ENCODE peak calls at places on chromosomes 12 and 14, in four cellular contexts. R, L, Y and J are unnamed samples.

GRCh38 chr12:23950775-23951391 is 1.4 kb upstream of the SOX5 start:
- DNase-seq in Y (no peak), R (peak), L (no peak), J (no peak)

GRCh38 chr14:96403409-96403808 is 11.5 kb downstream of the AK7 start:
- DNase-seq in Y (no peak), L (no peak), R (no peak), J (no peak)

GRCh38 chr12:8914716-8915526 is 612 bp downstream of the PHC1 start:
- DNase-seq in L (peak), R (peak), Y (peak), J (no peak)

GRCh38 chr14:97180304-97181200 is 383.4 kb downstream of the VRK1 start:
- DNase-seq in L (no peak), Y (peak), R (no peak), J (peak)

GRCh38 chr12:71430756-71431155 is 8.8 kb upstream of the LGR5 start:
- DNase-seq in Y (peak), L (no peak), R (no peak), J (no peak)

GRCh38 chr12:122837306-122838265 is 2.3 kb downstream of the HIP1R start:
- DNase-seq in R (no peak), L (no peak), Y (no peak), J (no peak)

GRCh38 chr14:31955941-31956579 is 121.0 kb upstream of the ARHGAP5 start:
- DNase-seq in L (no peak), R (no peak), Y (peak), J (no peak)

GRCh38 chr14:96309907-96310330 is 53.2 kb downstream of the ATG2B start:
- DNase-seq in Y (peak), R (peak), L (no peak), J (no peak)

GRCh38 chr12:104060791-104061190 is 3.5 kb upstream of the HCFC2 start:
- DNase-seq in L (no peak), R (no peak), Y (no peak), J (peak)

GRCh38 chr12:16946691-16947090 is 340.7 kb upstream of the LMO3 start:
- DNase-seq in L (no peak), Y (no peak), R (no peak), J (no peak)

GRCh38 chr12:47882796-47883546 is 21.8 kb downstream of the VDR start:
- DNase-seq in Y (peak), R (no peak), L (no peak), J (no peak)

GRCh38 chr12:41983896-41984295 is 160.8 kb downstream of the GXYLT1 start:
- DNase-seq in Y (no peak), R (no peak), L (no peak), J (no peak)

GRCh38 chr12:47988073-47989022 is 15.9 kb downstream of the COL2A1 start:
- DNase-seq in R (no peak), Y (peak), L (no peak), J (no peak)

GRCh38 chr14:35533357-35534129 is 421 bp upstream of the INSM2 start:
- DNase-seq in Y (peak), R (peak), L (peak), J (no peak)
- TF ChIP-seq EZH2 in Y (peak), R (peak), L (no peak), J (peak)

DNA sequence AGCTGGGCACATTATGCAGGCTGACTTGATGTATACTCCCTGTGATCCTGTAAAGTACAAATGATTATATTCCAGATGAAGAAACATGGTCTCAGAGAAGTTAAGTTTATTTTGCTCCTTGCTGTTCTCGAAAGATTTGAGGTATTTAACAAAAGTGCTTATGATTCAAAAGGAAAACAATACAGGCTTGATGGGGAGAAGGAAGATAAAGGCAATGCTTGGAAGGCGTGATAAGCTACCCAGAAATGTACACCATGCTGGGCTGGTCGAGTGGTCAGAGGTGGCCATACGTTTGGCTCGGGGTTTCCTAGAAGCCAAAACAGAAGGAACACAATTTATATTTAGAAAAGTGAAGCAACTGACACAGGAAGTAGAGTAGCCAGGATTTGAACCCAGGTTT is 201.0 kb downstream of the KTN1 start:
- DNase-seq in R (no peak), Y (no peak), L (no peak), J (no peak)
- H3K9ac ChIP-seq in R (no peak), Y (no peak), L (no peak), J (no peak)

DNA sequence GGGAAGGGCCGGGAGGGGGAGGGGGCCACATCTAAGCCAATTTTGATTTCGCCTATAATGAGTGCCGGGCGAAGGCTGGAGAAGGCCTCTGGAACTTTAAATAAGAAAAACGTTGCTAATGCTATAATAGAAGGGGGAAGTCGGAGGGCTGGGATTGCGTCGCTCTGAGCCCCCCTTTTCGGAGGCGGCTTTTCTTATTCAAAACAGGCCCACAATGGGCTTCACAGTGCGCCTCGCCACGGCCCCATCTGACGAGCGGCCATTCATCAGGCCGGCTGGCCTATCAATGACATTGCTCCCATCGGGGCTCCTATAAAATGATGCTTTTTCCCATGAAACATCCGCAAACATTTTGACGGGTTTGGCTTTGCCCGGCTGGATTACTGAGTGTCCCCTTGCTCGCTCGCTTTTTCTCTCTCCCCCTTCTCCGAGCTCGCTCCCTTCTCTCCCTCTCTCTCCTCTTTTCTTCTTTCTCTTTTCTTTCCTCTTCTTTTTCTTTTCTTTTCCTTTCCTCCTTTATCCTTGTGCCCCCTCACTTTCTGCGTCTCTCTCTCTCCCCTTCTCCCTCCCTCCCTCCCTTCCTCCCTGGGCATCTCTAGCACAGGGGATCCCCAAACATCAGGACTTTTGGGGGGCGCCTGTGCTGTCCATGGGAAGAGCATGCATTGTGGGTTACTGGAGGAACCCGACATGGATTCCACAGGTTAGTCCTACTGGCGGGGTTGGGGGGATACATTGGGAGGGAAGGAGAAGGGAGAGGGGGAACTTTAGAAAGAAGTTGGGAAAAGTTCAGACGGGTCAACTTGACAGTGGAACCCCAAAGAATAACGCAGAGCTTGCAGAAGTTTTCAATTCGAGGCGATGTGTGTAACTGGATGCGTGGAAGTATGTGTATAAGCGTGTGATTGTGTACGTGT is at the start of gene RFX4:
- DNase-seq in L (no peak), R (no peak), Y (no peak), J (no peak)
- TF ChIP-seq EZH2 in L (no peak), R (peak), Y (peak), J (peak)

DNA sequence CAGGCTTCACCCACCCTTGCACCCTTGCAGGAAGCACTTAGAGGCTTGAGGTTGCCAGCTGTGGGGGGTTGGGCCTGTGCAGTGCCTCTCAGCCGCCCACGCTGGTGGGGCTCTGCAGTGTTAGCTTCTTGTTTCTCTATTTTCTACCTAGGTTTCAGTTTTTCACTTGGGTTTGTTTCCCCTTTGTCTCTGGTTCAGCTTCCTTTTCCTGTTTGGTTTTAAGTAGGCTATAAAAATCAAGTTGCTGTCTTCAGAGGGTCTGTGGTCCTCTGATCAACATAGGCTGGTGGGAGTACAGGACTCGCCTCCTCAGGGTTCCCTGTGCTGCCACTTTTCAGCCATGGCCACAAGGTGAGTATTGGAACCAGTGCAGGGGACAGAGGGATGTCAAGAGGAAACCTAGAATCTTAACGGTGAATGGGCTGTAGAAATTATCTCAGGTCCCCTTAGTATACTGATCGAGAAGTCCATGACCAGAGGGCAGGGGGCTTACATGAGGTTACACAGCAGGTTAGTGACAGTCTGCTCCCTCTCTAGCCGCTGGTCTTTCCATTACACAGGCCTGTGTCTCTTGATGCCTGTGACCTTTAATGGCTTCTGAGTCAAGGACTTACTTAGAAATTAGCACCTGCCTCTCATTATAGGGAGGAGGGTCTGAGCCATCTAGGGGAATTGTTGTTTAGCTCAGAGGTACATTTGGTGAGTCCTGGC is at the start of gene EVL:
- DNase-seq in L (no peak), R (no peak), Y (no peak), J (no peak)
- H3K9ac ChIP-seq in L (peak), R (no peak), Y (no peak), J (no peak)

DNA sequence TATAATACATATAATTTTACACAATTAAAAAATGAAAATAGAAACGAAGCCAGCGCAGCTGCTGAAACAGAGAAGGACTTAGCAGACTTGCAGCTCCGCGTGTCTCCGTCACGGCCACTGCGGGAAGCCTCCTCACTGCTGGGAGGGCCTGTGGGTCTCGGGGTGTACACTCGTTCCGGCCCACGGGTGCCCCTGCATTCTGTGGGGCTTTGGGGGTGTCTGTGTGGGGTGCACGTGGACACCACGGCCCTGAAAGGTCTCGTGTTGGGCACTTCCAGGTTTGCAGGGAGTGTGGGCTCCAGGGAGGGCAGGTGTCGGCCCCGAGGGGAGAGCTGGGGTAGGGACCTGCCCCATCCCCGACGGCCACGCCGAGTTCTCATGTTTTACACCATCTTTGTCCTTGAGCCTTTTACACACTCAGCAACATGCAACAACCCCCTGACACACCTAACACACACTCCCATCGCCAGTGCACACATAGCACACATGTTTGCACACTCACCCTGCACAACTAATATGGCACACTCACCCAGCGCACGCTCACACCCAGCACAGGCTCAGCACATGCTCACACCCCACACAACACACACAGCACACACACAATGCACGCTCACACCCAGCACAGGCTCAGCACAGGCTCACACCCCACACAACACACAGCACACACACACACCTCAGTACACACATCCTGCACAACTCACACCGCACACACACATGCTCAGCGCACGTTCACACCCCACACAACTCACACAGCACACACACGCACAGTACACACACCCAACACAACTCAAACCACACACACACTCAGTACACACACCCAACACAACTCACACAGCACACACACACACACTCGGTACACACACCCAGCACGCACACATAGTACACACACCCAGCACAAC is 36.6 kb downstream of the NOC4L start:
- DNase-seq in Y (no peak), L (no peak), R (no peak), J (no peak)
- TF ChIP-seq EZH2 in Y (no peak), L (no peak), R (no peak), J (no peak)